ENCODE peak calls at places on chromosomes 12 and 14, in four cellular contexts. L, R, B and Z are unnamed samples.

GRCh38 chr12:92146497-92146828 is 817 bp upstream of the BTG1 start:
- DNase-seq in L (no peak), R (no peak), B (no peak), Z (no peak)

GRCh38 chr14:61322799-61323290 is 1.5 kb downstream of the PRKCH start:
- DNase-seq in L (no peak), R (peak), B (peak), Z (no peak)

GRCh38 chr12:26451763-26452162 is 256.4 kb downstream of the SSPN start:
- DNase-seq in L (no peak), R (no peak), B (no peak), Z (no peak)

GRCh38 chr12:42182394-42182793 is 37.7 kb upstream of the GXYLT1 start:
- DNase-seq in L (no peak), R (no peak), B (no peak), Z (no peak)

GRCh38 chr12:51177897-51178296 is 5.0 kb upstream of the TFCP2 start:
- DNase-seq in L (no peak), R (no peak), B (no peak), Z (no peak)

GRCh38 chr14:93078830-93079229 is 36.9 kb downstream of the ITPK1 start:
- DNase-seq in L (no peak), R (no peak), B (no peak), Z (no peak)

GRCh38 chr12:50419112-50419909 is 18.6 kb downstream of the LARP4 start:
- DNase-seq in L (no peak), R (no peak), B (no peak), Z (no peak)

GRCh38 chr12:62701492-62701891 is 233.5 kb downstream of the PPM1H start:
- DNase-seq in L (no peak), R (no peak), B (no peak), Z (no peak)

GRCh38 chr12:63206908-63207307 is 55.9 kb upstream of the AVPR1A start:
- DNase-seq in L (no peak), R (no peak), B (no peak), Z (no peak)

GRCh38 chr14:95915326-95915725 is 38.7 kb downstream of the TUNAR start:
- DNase-seq in L (no peak), R (no peak), B (no peak), Z (no peak)

GRCh38 chr14:24196071-24197061 is 1.1 kb upstream of the TM9SF1 start:
- DNase-seq in L (no peak), R (peak), B (no peak), Z (no peak)

GRCh38 chr14:60862283-60862682 is 118.6 kb downstream of the TRMT5 start:
- DNase-seq in L (peak), R (peak), B (no peak), Z (no peak)

GRCh38 chr12:27733791-27734190 is 23.2 kb downstream of the MRPS35 start:
- DNase-seq in L (no peak), R (no peak), B (no peak), Z (no peak)

GRCh38 chr12:91628656-91629055 is 446.0 kb upstream of the DCN start:
- DNase-seq in L (no peak), R (no peak), B (no peak), Z (no peak)

GRCh38 chr12:90871697-90872096 is 83.3 kb downstream of the CCER1 start:
- DNase-seq in L (no peak), R (no peak), B (no peak), Z (no peak)

GRCh38 chr12:111757361-111758119 is 9.2 kb upstream of the ALDH2 start:
- DNase-seq in L (peak), R (no peak), B (no peak), Z (peak)

GRCh38 chr14:99131632-99132271 is 140.2 kb downstream of the BCL11B start:
- DNase-seq in L (no peak), R (no peak), B (no peak), Z (no peak)

GRCh38 chr12:100058482-100059029 is 73.8 kb upstream of the ANKS1B start:
- DNase-seq in L (no peak), R (peak), B (no peak), Z (no peak)

GRCh38 chr12:121657305-121658008 is 12.0 kb downstream of the MORN3 start:
- DNase-seq in L (no peak), R (no peak), B (no peak), Z (no peak)

GRCh38 chr12:81758421-81759214 is 532 bp downstream of the PPFIA2 start:
- DNase-seq in L (no peak), R (no peak), B (no peak), Z (no peak)

GRCh38 chr14:50955373-50956043 is 11.2 kb upstream of the PYGL start:
- DNase-seq in L (no peak), R (peak), B (no peak), Z (peak)

GRCh38 chr14:61282746-61283145 is 1.6 kb upstream of the TMEM30B start:
- DNase-seq in L (no peak), R (no peak), B (no peak), Z (no peak)

GRCh38 chr12:89709994-89710872 is 1.6 kb upstream of the ATP2B1 start:
- DNase-seq in L (peak), R (no peak), B (no peak), Z (peak)

GRCh38 chr12:124230117-124230757 is 64.7 kb upstream of the RFLNA start:
- DNase-seq in L (no peak), R (no peak), B (no peak), Z (no peak)

GRCh38 chr12:124713436-124714082 is 146.1 kb upstream of the NCOR2 start:
- DNase-seq in L (no peak), R (peak), B (peak), Z (peak)

DNA sequence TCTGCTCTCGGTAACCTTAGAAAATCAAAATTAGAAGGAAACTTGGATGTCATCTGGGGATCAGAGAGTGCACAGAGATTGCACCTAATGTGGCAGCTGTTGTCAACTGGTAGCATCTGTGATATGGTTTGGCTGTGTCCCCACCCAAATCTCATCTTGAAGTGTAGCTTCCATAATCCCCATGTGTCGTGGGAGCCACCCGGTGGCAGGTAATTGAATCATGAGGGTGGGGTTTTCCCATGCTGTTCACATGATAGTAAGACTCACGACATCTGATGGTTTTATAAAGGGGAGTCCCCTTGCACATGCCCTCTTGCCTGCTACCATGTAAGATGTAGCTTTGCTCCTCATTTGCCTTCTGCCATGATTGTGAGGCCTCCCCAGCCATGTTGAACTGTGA is 127.7 kb upstream of the SRRM4 start:
- DNase-seq in L (no peak), R (no peak), B (no peak), Z (no peak)
- TF ChIP-seq CTCF in L (no peak), R (no peak), B (no peak), Z (no peak)

DNA sequence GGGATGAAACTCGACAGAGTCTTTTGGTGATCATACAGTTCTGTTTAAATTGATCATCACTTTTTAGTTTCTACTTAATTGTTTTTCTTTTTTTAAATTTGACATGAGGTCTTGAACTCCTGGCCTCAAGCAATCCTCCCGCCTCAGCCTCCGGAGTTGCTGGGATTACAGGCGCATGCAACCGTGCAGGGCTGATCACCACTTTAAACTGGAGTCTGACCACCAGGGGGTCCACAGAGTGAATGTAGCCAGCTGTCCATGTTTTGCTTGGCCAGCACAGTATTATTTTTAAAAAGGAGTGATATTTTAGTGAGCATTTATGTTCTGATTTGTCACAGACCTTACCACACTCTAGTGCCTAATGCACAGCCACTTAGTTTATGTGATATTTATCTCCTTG is 10.7 kb downstream of the DAAM1 start:
- DNase-seq in L (no peak), R (no peak), B (no peak), Z (no peak)
- TF ChIP-seq CTCF in L (no peak), R (no peak), B (no peak), Z (no peak)

DNA sequence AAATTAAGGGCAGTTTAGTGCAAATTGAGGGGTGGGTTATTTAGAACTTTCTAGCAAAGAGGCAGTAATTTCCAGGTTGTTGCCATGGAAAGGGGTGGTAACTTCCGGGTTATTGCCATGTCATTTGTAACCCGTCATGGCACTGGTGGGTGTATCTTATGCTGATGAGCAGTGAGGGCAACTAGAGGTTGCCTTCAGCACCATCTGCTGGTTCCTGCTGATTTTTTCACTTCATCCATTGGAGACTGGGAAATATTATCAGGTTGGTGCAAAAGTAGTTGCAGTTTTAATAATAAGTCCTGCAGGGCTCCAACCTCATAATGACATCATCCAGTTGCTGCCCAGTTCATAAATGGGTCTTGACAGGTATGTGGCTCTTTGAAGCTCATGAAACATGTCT is 24.4 kb upstream of the SERPINA4 start:
- DNase-seq in L (no peak), R (no peak), B (no peak), Z (no peak)
- TF ChIP-seq CTCF in L (no peak), R (no peak), B (no peak), Z (no peak)

GRCh38 chr12:43317156-43317555 is 234.8 kb downstream of the ADAMTS20 start:
- DNase-seq in L (no peak), R (no peak), B (no peak), Z (no peak)
- TF ChIP-seq CTCF in L (no peak), R (no peak), B (no peak), Z (no peak)

GRCh38 chr12:129696952-129697351 is 206.9 kb downstream of the TMEM132D start:
- DNase-seq in L (no peak), R (no peak), B (no peak), Z (no peak)
- TF ChIP-seq CTCF in L (no peak), R (no peak), B (no peak), Z (no peak)

GRCh38 chr12:3043406-3043805 is 33.8 kb upstream of the TSPAN9 start:
- DNase-seq in L (no peak), R (no peak), B (no peak), Z (no peak)
- TF ChIP-seq CTCF in L (no peak), R (no peak), B (no peak), Z (no peak)

GRCh38 chr14:78763746-78764145 is 593.6 kb downstream of the NRXN3 start:
- DNase-seq in L (no peak), R (no peak), B (no peak), Z (no peak)

GRCh38 chr14:78762331-78762730 is 592.2 kb downstream of the NRXN3 start:
- DNase-seq in L (no peak), R (no peak), B (no peak), Z (no peak)

GRCh38 chr14:78767436-78767835 is 597.3 kb downstream of the NRXN3 start:
- DNase-seq in L (no peak), R (no peak), B (no peak), Z (no peak)

GRCh38 chr14:78764645-78765044 is 594.5 kb downstream of the NRXN3 start:
- DNase-seq in L (no peak), R (no peak), B (no peak), Z (no peak)

DNA sequence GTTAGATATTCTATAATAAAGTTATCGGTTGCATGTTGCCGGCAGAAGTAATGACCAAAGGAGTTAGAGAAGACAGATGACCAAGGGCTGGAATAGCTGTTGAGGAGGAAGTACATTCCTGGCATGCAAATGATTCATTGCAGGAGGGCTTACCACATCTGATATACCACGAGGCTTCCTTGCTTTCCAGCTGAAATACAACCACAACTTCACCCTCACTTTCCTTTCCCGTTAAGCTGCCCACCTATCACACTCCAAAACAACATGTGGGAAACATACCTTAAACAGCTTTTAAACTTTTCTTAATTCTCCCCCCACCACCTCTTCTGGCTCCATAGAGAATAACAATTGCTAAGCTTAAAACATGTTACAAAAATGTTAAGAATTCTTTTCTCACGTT is 594.1 kb downstream of the NRXN3 start:
- DNase-seq in L (no peak), R (no peak), B (no peak), Z (no peak)
- TF ChIP-seq CTCF in L (no peak), R (no peak), B (no peak), Z (no peak)

GRCh38 chr12:45575417-45575816 is 154.1 kb upstream of the ARID2 start:
- DNase-seq in L (no peak), R (no peak), B (no peak), Z (no peak)
- TF ChIP-seq CTCF in L (no peak), R (no peak), B (no peak), Z (no peak)